ENCODE peak calls at places on chromosome 7, in eight cellular contexts. One of them, this sample, is unnamed.

GRCh38 chr7:148761499-148762278 is 63.0 kb downstream of the CUL1 start:
- DNase-seq in RWPE1: no peak
- DNase-seq in neural crest cell: no peak
- DNase-seq in germinal center: no peak
- DNase-seq in SK-N-DZ: no peak
- DNase-seq in dermis microvascular lymphatic vessel endothelial cell: no peak
- DNase-seq in HEK293T: no peak
- DNase-seq in nucleus accumbens: no peak
- DNase-seq in this sample: no peak

GRCh38 chr7:154953006-154953684 is 49.8 kb downstream of the PAXIP1 start:
- DNase-seq in HEK293T: peak
- DNase-seq in neural crest cell: peak
- DNase-seq in RWPE1: no peak
- DNase-seq in nucleus accumbens: peak
- DNase-seq in germinal center: peak
- DNase-seq in SK-N-DZ: peak
- DNase-seq in dermis microvascular lymphatic vessel endothelial cell: peak
- DNase-seq in this sample: peak

GRCh38 chr7:48094861-48095293 is 5.8 kb downstream of the UPP1 start:
- DNase-seq in RWPE1: peak
- DNase-seq in HEK293T: no peak
- DNase-seq in nucleus accumbens: no peak
- DNase-seq in germinal center: no peak
- DNase-seq in SK-N-DZ: no peak
- DNase-seq in neural crest cell: no peak
- DNase-seq in dermis microvascular lymphatic vessel endothelial cell: no peak
- DNase-seq in this sample: no peak

GRCh38 chr7:12949060-12950045 is 261.9 kb downstream of the ARL4A start:
- DNase-seq in nucleus accumbens: no peak
- DNase-seq in neural crest cell: no peak
- DNase-seq in RWPE1: no peak
- DNase-seq in SK-N-DZ: no peak
- DNase-seq in HEK293T: no peak
- DNase-seq in germinal center: no peak
- DNase-seq in dermis microvascular lymphatic vessel endothelial cell: no peak
- DNase-seq in this sample: no peak

GRCh38 chr7:75772081-75773077 is at the start of gene CCL26:
- DNase-seq in germinal center: no peak
- DNase-seq in neural crest cell: no peak
- DNase-seq in RWPE1: peak
- DNase-seq in SK-N-DZ: no peak
- DNase-seq in dermis microvascular lymphatic vessel endothelial cell: no peak
- DNase-seq in nucleus accumbens: no peak
- DNase-seq in HEK293T: no peak
- DNase-seq in this sample: no peak

GRCh38 chr7:1950066-1950622 is 280.1 kb downstream of the ELFN1 start:
- DNase-seq in neural crest cell: no peak
- DNase-seq in SK-N-DZ: no peak
- DNase-seq in HEK293T: no peak
- DNase-seq in dermis microvascular lymphatic vessel endothelial cell: no peak
- DNase-seq in RWPE1: no peak
- DNase-seq in nucleus accumbens: no peak
- DNase-seq in germinal center: no peak
- DNase-seq in this sample: no peak

GRCh38 chr7:120110169-120110568 is 162.8 kb upstream of the KCND2 start:
- DNase-seq in HEK293T: no peak
- DNase-seq in neural crest cell: no peak
- DNase-seq in nucleus accumbens: no peak
- DNase-seq in SK-N-DZ: peak
- DNase-seq in germinal center: no peak
- DNase-seq in dermis microvascular lymphatic vessel endothelial cell: no peak
- DNase-seq in RWPE1: no peak
- DNase-seq in this sample: peak

GRCh38 chr7:127486654-127487053 is 94.1 kb upstream of the ZNF800 start:
- DNase-seq in germinal center: no peak
- DNase-seq in RWPE1: peak
- DNase-seq in nucleus accumbens: no peak
- DNase-seq in HEK293T: no peak
- DNase-seq in dermis microvascular lymphatic vessel endothelial cell: no peak
- DNase-seq in SK-N-DZ: no peak
- DNase-seq in neural crest cell: no peak
- DNase-seq in this sample: no peak

GRCh38 chr7:28207486-28208158 is 27.0 kb upstream of the JAZF1 start:
- DNase-seq in dermis microvascular lymphatic vessel endothelial cell: peak
- DNase-seq in RWPE1: peak
- DNase-seq in germinal center: peak
- DNase-seq in SK-N-DZ: no peak
- DNase-seq in neural crest cell: no peak
- DNase-seq in nucleus accumbens: no peak
- DNase-seq in HEK293T: no peak
- DNase-seq in this sample: no peak

GRCh38 chr7:28732037-28732869 is 225.9 kb downstream of the TRIL start:
- DNase-seq in SK-N-DZ: no peak
- DNase-seq in RWPE1: peak
- DNase-seq in neural crest cell: no peak
- DNase-seq in nucleus accumbens: no peak
- DNase-seq in dermis microvascular lymphatic vessel endothelial cell: no peak
- DNase-seq in HEK293T: peak
- DNase-seq in germinal center: no peak
- DNase-seq in this sample: no peak

GRCh38 chr7:54967384-54967783 is 51.4 kb upstream of the EGFR start:
- DNase-seq in germinal center: no peak
- DNase-seq in dermis microvascular lymphatic vessel endothelial cell: no peak
- DNase-seq in HEK293T: no peak
- DNase-seq in RWPE1: peak
- DNase-seq in neural crest cell: no peak
- DNase-seq in nucleus accumbens: no peak
- DNase-seq in SK-N-DZ: no peak
- DNase-seq in this sample: no peak

GRCh38 chr7:23593706-23594105 is 3.5 kb upstream of the CCDC126 start:
- DNase-seq in dermis microvascular lymphatic vessel endothelial cell: no peak
- DNase-seq in germinal center: peak
- DNase-seq in SK-N-DZ: no peak
- DNase-seq in HEK293T: no peak
- DNase-seq in RWPE1: no peak
- DNase-seq in neural crest cell: no peak
- DNase-seq in nucleus accumbens: no peak
- DNase-seq in this sample: no peak